ENCODE peak calls at places on chromosomes 11 and 22, in seven cellular contexts. One of them, this sample, is unnamed.

GRCh38 chr11:124943242-124943641 is 7.4 kb upstream of the HEPACAM start:
- DNase-seq in endodermal cell: no peak
- DNase-seq in heart right ventricle: no peak
- DNase-seq in IMR-90: no peak
- DNase-seq in A549: no peak
- DNase-seq in WERI-Rb-1: no peak
- DNase-seq in stomach: no peak
- DNase-seq in this sample: no peak

GRCh38 chr22:41596776-41597634 is 7.4 kb upstream of the PMM1 start:
- DNase-seq in A549: peak
- DNase-seq in endodermal cell: peak
- DNase-seq in WERI-Rb-1: peak
- DNase-seq in stomach: peak
- DNase-seq in IMR-90: peak
- DNase-seq in heart right ventricle: peak
- DNase-seq in this sample: no peak

GRCh38 chr11:77470504-77470903 is 3.4 kb downstream of the PAK1 start:
- DNase-seq in A549: no peak
- DNase-seq in WERI-Rb-1: no peak
- DNase-seq in stomach: no peak
- DNase-seq in IMR-90: no peak
- DNase-seq in heart right ventricle: no peak
- DNase-seq in endodermal cell: no peak
- DNase-seq in this sample: no peak

GRCh38 chr11:75768112-75768908 is at the start of gene DGAT2:
- DNase-seq in WERI-Rb-1: peak
- DNase-seq in IMR-90: peak
- DNase-seq in endodermal cell: peak
- DNase-seq in stomach: peak
- DNase-seq in A549: peak
- DNase-seq in heart right ventricle: peak
- DNase-seq in this sample: no peak

GRCh38 chr22:19723165-19723989 is at the start of gene GP1BB:
- DNase-seq in stomach: peak
- DNase-seq in endodermal cell: peak
- DNase-seq in WERI-Rb-1: no peak
- DNase-seq in A549: peak
- DNase-seq in IMR-90: no peak
- DNase-seq in heart right ventricle: peak
- DNase-seq in this sample: no peak

GRCh38 chr11:10139656-10140055 is 154.4 kb downstream of the SBF2 start:
- DNase-seq in IMR-90: peak
- DNase-seq in endodermal cell: no peak
- DNase-seq in A549: peak
- DNase-seq in WERI-Rb-1: no peak
- DNase-seq in heart right ventricle: no peak
- DNase-seq in stomach: no peak
- DNase-seq in this sample: no peak

GRCh38 chr11:72141066-72141465 is 5.5 kb downstream of the FOLR3 start:
- DNase-seq in stomach: no peak
- DNase-seq in WERI-Rb-1: no peak
- DNase-seq in endodermal cell: no peak
- DNase-seq in heart right ventricle: no peak
- DNase-seq in IMR-90: peak
- DNase-seq in A549: peak
- DNase-seq in this sample: peak

GRCh38 chr11:8814923-8815240 is 96.1 kb upstream of the AKIP1 start:
- DNase-seq in stomach: no peak
- DNase-seq in A549: no peak
- DNase-seq in IMR-90: no peak
- DNase-seq in endodermal cell: peak
- DNase-seq in heart right ventricle: no peak
- DNase-seq in WERI-Rb-1: no peak
- DNase-seq in this sample: no peak

GRCh38 chr11:127345819-127346459 is 345.4 kb upstream of the KIRREL3 start:
- DNase-seq in A549: peak
- DNase-seq in IMR-90: peak
- DNase-seq in endodermal cell: peak
- DNase-seq in stomach: no peak
- DNase-seq in heart right ventricle: no peak
- DNase-seq in WERI-Rb-1: peak
- DNase-seq in this sample: peak

GRCh38 chr22:39343259-39344045 is 6.3 kb upstream of the SYNGR1 start:
- DNase-seq in heart right ventricle: peak
- DNase-seq in stomach: peak
- DNase-seq in A549: peak
- DNase-seq in endodermal cell: peak
- DNase-seq in IMR-90: peak
- DNase-seq in WERI-Rb-1: peak
- DNase-seq in this sample: peak

GRCh38 chr11:112962854-112963367 is 1.7 kb downstream of the NCAM1 start:
- DNase-seq in endodermal cell: peak
- DNase-seq in WERI-Rb-1: peak
- DNase-seq in heart right ventricle: peak
- DNase-seq in IMR-90: no peak
- DNase-seq in stomach: peak
- DNase-seq in A549: no peak
- DNase-seq in this sample: no peak

GRCh38 chr11:61297341-61297740 is 2.2 kb upstream of the VWCE start:
- DNase-seq in WERI-Rb-1: no peak
- DNase-seq in IMR-90: peak
- DNase-seq in heart right ventricle: no peak
- DNase-seq in endodermal cell: no peak
- DNase-seq in stomach: no peak
- DNase-seq in A549: no peak
- DNase-seq in this sample: no peak

GRCh38 chr11:21820176-21820575 is 372.7 kb upstream of the ANO5 start:
- DNase-seq in heart right ventricle: no peak
- DNase-seq in endodermal cell: no peak
- DNase-seq in stomach: no peak
- DNase-seq in A549: no peak
- DNase-seq in IMR-90: no peak
- DNase-seq in WERI-Rb-1: no peak
- DNase-seq in this sample: no peak

GRCh38 chr22:37696657-37697539 is at the start of gene TRIOBP:
- DNase-seq in WERI-Rb-1: peak
- DNase-seq in stomach: peak
- DNase-seq in A549: peak
- DNase-seq in IMR-90: peak
- DNase-seq in endodermal cell: peak
- DNase-seq in heart right ventricle: peak
- DNase-seq in this sample: peak

GRCh38 chr22:20951151-20951931 is 15.7 kb upstream of the AIFM3 start:
- DNase-seq in IMR-90: no peak
- DNase-seq in endodermal cell: no peak
- DNase-seq in stomach: no peak
- DNase-seq in WERI-Rb-1: no peak
- DNase-seq in A549: no peak
- DNase-seq in heart right ventricle: no peak
- DNase-seq in this sample: no peak

GRCh38 chr11:92022499-92022898 is 202.1 kb upstream of the FAT3 start:
- DNase-seq in WERI-Rb-1: no peak
- DNase-seq in endodermal cell: no peak
- DNase-seq in stomach: no peak
- DNase-seq in IMR-90: no peak
- DNase-seq in heart right ventricle: no peak
- DNase-seq in A549: no peak
- DNase-seq in this sample: no peak

GRCh38 chr11:33622231-33622630 is 78.4 kb downstream of the C11orf91 start:
- DNase-seq in IMR-90: peak
- DNase-seq in A549: no peak
- DNase-seq in heart right ventricle: no peak
- DNase-seq in endodermal cell: no peak
- DNase-seq in WERI-Rb-1: no peak
- DNase-seq in stomach: no peak
- DNase-seq in this sample: no peak

GRCh38 chr22:17201285-17201945 is 17.8 kb downstream of the ADA2 start:
- DNase-seq in A549: peak
- DNase-seq in WERI-Rb-1: no peak
- DNase-seq in endodermal cell: peak
- DNase-seq in heart right ventricle: no peak
- DNase-seq in stomach: no peak
- DNase-seq in IMR-90: peak
- DNase-seq in this sample: no peak

GRCh38 chr22:39364646-39365405 is 15.0 kb downstream of the SYNGR1 start:
- DNase-seq in endodermal cell: no peak
- DNase-seq in IMR-90: no peak
- DNase-seq in heart right ventricle: no peak
- DNase-seq in A549: no peak
- DNase-seq in stomach: no peak
- DNase-seq in WERI-Rb-1: peak
- DNase-seq in this sample: no peak

GRCh38 chr22:19128009-19128401 is 3.1 kb upstream of the TSSK2 start:
- DNase-seq in endodermal cell: no peak
- DNase-seq in IMR-90: no peak
- DNase-seq in A549: no peak
- DNase-seq in heart right ventricle: no peak
- DNase-seq in WERI-Rb-1: no peak
- DNase-seq in stomach: no peak
- DNase-seq in this sample: no peak

GRCh38 chr22:36816635-36817428 is at the start of gene PVALB:
- DNase-seq in IMR-90: peak
- DNase-seq in A549: no peak
- DNase-seq in endodermal cell: peak
- DNase-seq in stomach: no peak
- DNase-seq in heart right ventricle: no peak
- DNase-seq in WERI-Rb-1: no peak
- DNase-seq in this sample: no peak

GRCh38 chr11:124879229-124879998 is 14.2 kb downstream of the ROBO3 start:
- DNase-seq in heart right ventricle: no peak
- DNase-seq in A549: no peak
- DNase-seq in WERI-Rb-1: no peak
- DNase-seq in endodermal cell: no peak
- DNase-seq in IMR-90: no peak
- DNase-seq in stomach: no peak
- DNase-seq in this sample: no peak

GRCh38 chr11:103491777-103492176 is 382.6 kb downstream of the DYNC2H1 start:
- DNase-seq in heart right ventricle: no peak
- DNase-seq in A549: peak
- DNase-seq in stomach: no peak
- DNase-seq in IMR-90: no peak
- DNase-seq in endodermal cell: peak
- DNase-seq in WERI-Rb-1: no peak
- DNase-seq in this sample: no peak

GRCh38 chr22:43624144-43624998 is 187.7 kb downstream of the EFCAB6 start:
- DNase-seq in heart right ventricle: no peak
- DNase-seq in endodermal cell: no peak
- DNase-seq in IMR-90: no peak
- DNase-seq in WERI-Rb-1: no peak
- DNase-seq in A549: peak
- DNase-seq in stomach: no peak
- DNase-seq in this sample: no peak

GRCh38 chr11:97557399-97557798 is 1167.6 kb downstream of the JRKL start:
- DNase-seq in A549: no peak
- DNase-seq in endodermal cell: no peak
- DNase-seq in IMR-90: no peak
- DNase-seq in stomach: no peak
- DNase-seq in heart right ventricle: no peak
- DNase-seq in WERI-Rb-1: no peak
- DNase-seq in this sample: no peak
- TF ChIP-seq CTCF in A549: no peak
- TF ChIP-seq CTCF in endodermal cell: peak
- TF ChIP-seq CTCF in IMR-90: no peak
- TF ChIP-seq CTCF in stomach: no peak
- TF ChIP-seq CTCF in heart right ventricle: no peak
- TF ChIP-seq CTCF in WERI-Rb-1: peak
- TF ChIP-seq CTCF in this sample: no peak

DNA sequence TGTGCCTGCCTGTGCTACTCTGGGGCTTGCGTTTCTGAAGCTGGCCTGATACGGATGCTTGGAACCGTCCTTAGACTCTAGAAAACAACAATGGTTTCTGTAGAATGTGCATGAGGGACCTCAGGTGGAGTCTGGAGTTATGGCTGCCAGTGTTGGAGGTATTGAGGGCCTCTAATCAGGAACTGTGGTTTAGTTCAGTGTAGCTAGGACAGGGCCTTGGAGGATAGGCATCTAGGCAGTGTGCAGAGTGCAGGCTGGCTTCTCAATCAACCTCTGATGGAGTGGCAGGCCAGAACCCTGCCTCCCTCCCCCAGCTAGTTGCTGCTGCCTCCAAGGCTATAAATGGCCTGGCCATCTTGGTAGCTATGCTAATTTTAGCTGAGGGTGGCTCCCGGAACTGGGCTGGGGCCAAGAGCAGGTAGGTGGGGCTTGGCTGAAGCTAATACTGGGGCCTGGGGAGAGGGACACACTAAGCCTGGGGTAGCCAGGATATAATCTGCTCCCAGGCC is 4.0 kb downstream of the STIM1 start:
- DNase-seq in IMR-90: no peak
- DNase-seq in WERI-Rb-1: peak
- DNase-seq in heart right ventricle: peak
- DNase-seq in stomach: peak
- DNase-seq in endodermal cell: peak
- DNase-seq in A549: no peak
- DNase-seq in this sample: no peak
- H3K4me3 ChIP-seq in IMR-90: no peak
- H3K4me3 ChIP-seq in WERI-Rb-1: no peak
- H3K4me3 ChIP-seq in heart right ventricle: no peak
- H3K4me3 ChIP-seq in stomach: peak
- H3K4me3 ChIP-seq in endodermal cell: no peak
- H3K4me3 ChIP-seq in A549: no peak
- H3K4me3 ChIP-seq in this sample: no peak

GRCh38 chr22:22394589-22394988 is 114.0 kb downstream of the ZNF280B start:
- DNase-seq in A549: no peak
- DNase-seq in IMR-90: no peak
- DNase-seq in WERI-Rb-1: no peak
- DNase-seq in stomach: no peak
- DNase-seq in endodermal cell: peak
- DNase-seq in heart right ventricle: no peak
- DNase-seq in this sample: no peak
- TF ChIP-seq CTCF in A549: no peak
- TF ChIP-seq CTCF in IMR-90: no peak
- TF ChIP-seq CTCF in WERI-Rb-1: no peak
- TF ChIP-seq CTCF in stomach: no peak
- TF ChIP-seq CTCF in endodermal cell: peak
- TF ChIP-seq CTCF in heart right ventricle: no peak
- TF ChIP-seq CTCF in this sample: no peak

GRCh38 chr11:45052361-45052760 is 94.1 kb upstream of the PRDM11 start:
- DNase-seq in endodermal cell: no peak
- DNase-seq in A549: no peak
- DNase-seq in WERI-Rb-1: no peak
- DNase-seq in IMR-90: no peak
- DNase-seq in stomach: no peak
- DNase-seq in heart right ventricle: no peak
- DNase-seq in this sample: no peak

GRCh38 chr11:45054956-45055355 is 91.5 kb upstream of the PRDM11 start:
- DNase-seq in stomach: no peak
- DNase-seq in WERI-Rb-1: no peak
- DNase-seq in heart right ventricle: no peak
- DNase-seq in A549: no peak
- DNase-seq in endodermal cell: no peak
- DNase-seq in IMR-90: no peak
- DNase-seq in this sample: no peak

GRCh38 chr11:45058344-45058743 is 88.1 kb upstream of the PRDM11 start:
- DNase-seq in A549: no peak
- DNase-seq in heart right ventricle: no peak
- DNase-seq in endodermal cell: no peak
- DNase-seq in IMR-90: no peak
- DNase-seq in WERI-Rb-1: no peak
- DNase-seq in stomach: no peak
- DNase-seq in this sample: no peak

GRCh38 chr11:45053736-45054446 is 92.5 kb upstream of the PRDM11 start:
- DNase-seq in heart right ventricle: no peak
- DNase-seq in A549: no peak
- DNase-seq in stomach: no peak
- DNase-seq in IMR-90: no peak
- DNase-seq in endodermal cell: no peak
- DNase-seq in WERI-Rb-1: no peak
- DNase-seq in this sample: no peak

GRCh38 chr11:45056529-45056928 is 89.9 kb upstream of the PRDM11 start:
- DNase-seq in endodermal cell: no peak
- DNase-seq in WERI-Rb-1: no peak
- DNase-seq in stomach: no peak
- DNase-seq in IMR-90: no peak
- DNase-seq in heart right ventricle: no peak
- DNase-seq in A549: no peak
- DNase-seq in this sample: no peak
- H3K4me3 ChIP-seq in endodermal cell: no peak
- H3K4me3 ChIP-seq in WERI-Rb-1: no peak
- H3K4me3 ChIP-seq in stomach: no peak
- H3K4me3 ChIP-seq in IMR-90: no peak
- H3K4me3 ChIP-seq in heart right ventricle: no peak
- H3K4me3 ChIP-seq in A549: no peak
- H3K4me3 ChIP-seq in this sample: no peak